ENCODE peak calls at places on chromosome 1, in nine cellular contexts. T is amygdala; P is LoVo; G is GF-D8; U is NCI-H345; M is HEK293T; A is upper lobe of right lung; B is stimulated activated CD4-positive, alpha-beta T cell treated with anti-CD3 and anti-CD28 coated beads, Interleukin-1b, Interleukin-23, amount 100 ng/mL, for 4 hours; C is cardiac muscle cell. I is an unnamed sample.
A peak's percentile ranks its signal among the peaks of the same experiment; 100 is the strongest.

GRCh38 chr1:245686446-245687030 is 531.8 kb downstream of the KIF26B start:
- DNase-seq in G (no peak), P (no peak), T (no peak), B (no peak), M (no peak), C (no peak), U (no peak), A (no peak), I (no peak)

GRCh38 chr1:242206994-242207393 is 208.1 kb upstream of the MAP1LC3C start:
- DNase-seq in A (no peak), C (no peak), M (no peak), P (no peak), U (no peak), B (no peak), T (no peak), G (no peak), I (no peak)

GRCh38 chr1:34419662-34420061 is 243.0 kb downstream of the C1orf94 start:
- DNase-seq in G (no peak), U (peak; percentile 23), A (no peak), C (no peak), T (no peak), B (no peak), P (no peak), M (no peak), I (no peak)

GRCh38 chr1:167538657-167539056 is 14.9 kb downstream of the CREG1 start:
- DNase-seq in B (no peak), M (no peak), U (no peak), C (no peak), G (no peak), P (no peak), T (no peak), A (no peak), I (no peak)

GRCh38 chr1:167899253-167899681 is 14.7 kb downstream of the ADCY10 start:
- DNase-seq in U (no peak), C (peak; percentile 61), T (no peak), P (no peak), A (no peak), M (no peak), B (no peak), G (no peak), I (peak; percentile 39)

GRCh38 chr1:52532732-52533327 is 20.1 kb downstream of the TUT4 start:
- DNase-seq in T (no peak), G (peak; percentile 35), P (no peak), B (no peak), M (no peak), U (no peak), C (no peak), A (no peak), I (no peak)

GRCh38 chr1:182990413-182991144 is 32.6 kb upstream of the LAMC1 start:
- DNase-seq in C (peak; percentile 47), P (no peak), M (no peak), A (no peak), B (no peak), T (no peak), U (no peak), G (no peak), I (no peak)

GRCh38 chr1:171366816-171367215 is 52.8 kb downstream of the FMO4 start:
- DNase-seq in G (no peak), M (no peak), U (no peak), C (no peak), T (no peak), A (no peak), B (no peak), P (no peak), I (no peak)

GRCh38 chr1:233290609-233291008 is 4.9 kb downstream of the PCNX2 start:
- DNase-seq in U (no peak), M (no peak), T (no peak), C (no peak), B (no peak), A (no peak), G (no peak), P (no peak), I (no peak)

GRCh38 chr1:66747500-66747899 is 4.8 kb upstream of the DYNLT5 start:
- DNase-seq in G (no peak), P (no peak), C (no peak), M (no peak), U (no peak), A (no peak), B (no peak), T (no peak), I (no peak)

GRCh38 chr1:155223017-155223416 is 14.5 kb downstream of the MTX1 start:
- DNase-seq in C (no peak), B (no peak), P (no peak), U (no peak), M (no peak), G (no peak), A (no peak), T (no peak), I (no peak)

GRCh38 chr1:65256860-65257719 is 52.3 kb upstream of the DNAJC6 start:
- DNase-seq in U (no peak), G (no peak), C (no peak), M (no peak), A (no peak), B (no peak), T (peak; percentile 10), P (no peak), I (no peak)

GRCh38 chr1:153684892-153685291 is 6.4 kb downstream of the NPR1 start:
- DNase-seq in P (no peak), T (no peak), A (no peak), C (no peak), U (no peak), M (no peak), B (no peak), G (no peak), I (no peak)

GRCh38 chr1:180188103-180188506 is 33.4 kb downstream of the QSOX1 start:
- DNase-seq in A (no peak), C (peak; percentile 66), U (peak; percentile 2), T (peak; percentile 21), P (peak; percentile 43), G (peak; percentile 6), M (peak; percentile 80), B (no peak), I (no peak)

GRCh38 chr1:203769505-203770343 is 4.7 kb downstream of the LAX1 start:
- DNase-seq in C (peak; percentile 96), M (no peak), U (no peak), T (peak; percentile 47), P (peak; percentile 17), G (peak; percentile 96), B (no peak), A (peak; percentile 84), I (peak; percentile 81)

GRCh38 chr1:209207701-209208286 is 375.7 kb upstream of the CAMK1G start:
- DNase-seq in M (peak; percentile 79), U (peak; percentile 44), T (peak; percentile 41), C (peak; percentile 78), G (no peak), P (peak; percentile 14), A (peak; percentile 73), B (no peak), I (peak; percentile 74)

GRCh38 chr1:44264143-44264542 is 50.9 kb downstream of the DMAP1 start:
- DNase-seq in C (no peak), M (no peak), T (no peak), U (no peak), G (no peak), P (no peak), B (no peak), A (no peak), I (no peak)

GRCh38 chr1:229109320-229109761 is 161.6 kb upstream of the RAB4A start:
- DNase-seq in U (no peak), M (no peak), B (no peak), A (no peak), T (no peak), C (peak; percentile 14), P (no peak), G (no peak), I (no peak)

GRCh38 chr1:66704177-66704880 is 47.9 kb upstream of the DYNLT5 start:
- DNase-seq in C (no peak), U (no peak), M (no peak), A (no peak), P (no peak), G (no peak), T (no peak), B (no peak), I (no peak)

GRCh38 chr1:54604572-54605370 is 18.6 kb downstream of the FAM151A start:
- DNase-seq in U (peak; percentile 20), P (no peak), A (no peak), G (peak; percentile 85), T (no peak), M (no peak), C (no peak), B (no peak), I (no peak)

GRCh38 chr1:34763142-34763781 is 3.7 kb downstream of the GJB4 start:
- DNase-seq in C (no peak), M (no peak), T (no peak), G (no peak), P (peak; percentile 91), B (no peak), A (no peak), U (no peak), I (no peak)

GRCh38 chr1:34829250-34829649 is 30.3 kb downstream of the SMIM12 start:
- DNase-seq in P (no peak), A (no peak), C (peak; percentile 82), B (no peak), T (no peak), M (no peak), U (no peak), G (peak; percentile 53), I (no peak)

GRCh38 chr1:205318231-205318991 is 3.1 kb downstream of the NUAK2 start:
- DNase-seq in T (no peak), B (no peak), A (no peak), P (peak; percentile 38), M (no peak), C (no peak), U (peak; percentile 93), G (no peak), I (no peak)

GRCh38 chr1:156815851-156816536 is 654 bp downstream of the SH2D2A start:
- DNase-seq in A (no peak), C (no peak), T (no peak), B (no peak), U (no peak), G (no peak), P (no peak), M (no peak), I (no peak)

GRCh38 chr1:22975694-22976093 is 3.0 kb upstream of the LACTBL1 start:
- DNase-seq in T (no peak), U (no peak), M (no peak), G (no peak), P (no peak), A (no peak), B (no peak), C (peak; percentile 22), I (no peak)

GRCh38 chr1:214547747-214548146 is 3.7 kb downstream of the PTPN14 start:
- DNase-seq in G (no peak), C (no peak), M (no peak), B (no peak), U (no peak), T (no peak), A (no peak), P (no peak), I (no peak)

GRCh38 chr1:5968161-5968736 is 24.0 kb downstream of the NPHP4 start:
- DNase-seq in B (no peak), U (no peak), G (no peak), C (no peak), M (no peak), T (no peak), A (peak; percentile 29), P (no peak), I (no peak)

GRCh38 chr1:83954301-83954823 is 44.6 kb downstream of the TTLL7 start:
- DNase-seq in A (no peak), T (no peak), P (no peak), M (no peak), U (no peak), G (no peak), B (no peak), C (no peak), I (no peak)

GRCh38 chr1:12407050-12407961 is 177.5 kb downstream of the VPS13D start:
- DNase-seq in T (no peak), M (no peak), C (peak; percentile 82), B (no peak), P (peak; percentile 7), U (no peak), A (no peak), G (no peak), I (no peak)

GRCh38 chr1:44829506-44830384 is 13.3 kb downstream of the PTCH2 start:
- DNase-seq in G (peak; percentile 18), U (no peak), A (no peak), P (no peak), T (no peak), B (no peak), M (no peak), C (no peak), I (no peak)

GRCh38 chr1:15362096-15362736 is 47.5 kb upstream of the EFHD2 start:
- DNase-seq in G (no peak), C (no peak), U (no peak), P (no peak), T (no peak), M (no peak), B (no peak), A (no peak), I (no peak)

I was measured in left cardiac atrium.